ENCODE peak calls at places on chromosome 5, in six cellular contexts. F, T, J, P, L and K are unnamed samples.

GRCh38 chr5:115736690-115737005 is 79.8 kb downstream of the CDO1 start:
- DNase-seq in P (no peak), T (no peak), J (no peak), L (no peak), F (no peak), K (no peak)

GRCh38 chr5:15026944-15027343 is 155.4 kb upstream of the ANKH start:
- DNase-seq in P (no peak), J (no peak), F (no peak), T (no peak), L (no peak), K (no peak)

GRCh38 chr5:161399996-161400562 is 146.4 kb downstream of the GABRB2 start:
- DNase-seq in P (no peak), L (no peak), T (no peak), J (no peak), F (no peak), K (no peak)

GRCh38 chr5:108983456-108984092 is 235.9 kb downstream of the FER start:
- DNase-seq in L (no peak), J (no peak), T (no peak), P (no peak), F (no peak), K (no peak)

GRCh38 chr5:167143726-167144125 is 1147.7 kb upstream of the WWC1 start:
- DNase-seq in T (no peak), P (no peak), L (no peak), F (no peak), J (no peak), K (no peak)

GRCh38 chr5:401216-402034 is 41.6 kb upstream of the EXOC3 start:
- DNase-seq in J (no peak), P (no peak), F (no peak), L (no peak), T (no peak), K (no peak)

GRCh38 chr5:34698754-34699153 is 42.6 kb downstream of the RAI14 start:
- DNase-seq in F (no peak), P (no peak), L (no peak), T (no peak), J (no peak), K (no peak)

GRCh38 chr5:168699002-168699401 is 119.8 kb upstream of the PANK3 start:
- DNase-seq in F (no peak), L (no peak), J (no peak), T (no peak), P (no peak), K (no peak)

GRCh38 chr5:160360310-160360709 is 10.1 kb downstream of the C1QTNF2 start:
- DNase-seq in P (no peak), L (no peak), T (no peak), J (no peak), F (no peak), K (no peak)

GRCh38 chr5:98902733-98903132 is 26.1 kb downstream of the CHD1 start:
- DNase-seq in J (no peak), L (no peak), F (no peak), P (no peak), T (no peak), K (no peak)